ENCODE peak calls at places on chromosomes 6 and 20, in seven cellular contexts. E is sigmoid colon; B is neural progenitor cell; C is AG10803; O is fibroblast of the aortic adventitia; H is CD8-positive, alpha-beta T cell; K is astrocyte of the spinal cord. V is an unnamed sample.

GRCh38 chr20:58065508-58066361 is 162.7 kb downstream of the ANKRD60 start:
- DNase-seq in E (no peak), B (no peak), C (peak), O (peak), H (no peak), K (peak), V (no peak)

GRCh38 chr20:9332783-9333482 is 181.5 kb upstream of the LAMP5 start:
- DNase-seq in E (no peak), B (no peak), C (no peak), O (no peak), H (no peak), K (no peak), V (no peak)

GRCh38 chr6:132054525-132054924 is 103.4 kb upstream of the CCN2 start:
- DNase-seq in E (no peak), B (no peak), C (peak), O (peak), H (no peak), K (peak), V (peak)

GRCh38 chr6:50939931-50940330 is 121.3 kb downstream of the TFAP2B start:
- DNase-seq in E (no peak), B (no peak), C (no peak), O (no peak), H (no peak), K (no peak), V (no peak)

GRCh38 chr6:169990095-169991030 is 238.9 kb downstream of the ERMARD start:
- DNase-seq in E (peak), B (no peak), C (no peak), O (no peak), H (peak), K (no peak), V (no peak)

GRCh38 chr20:42179768-42180167 is 561.6 kb upstream of the CHD6 start:
- DNase-seq in E (no peak), B (peak), C (no peak), O (no peak), H (no peak), K (no peak), V (no peak)

GRCh38 chr6:54288476-54288875 is 19.8 kb upstream of the TINAG start:
- DNase-seq in E (no peak), B (no peak), C (no peak), O (no peak), H (no peak), K (no peak), V (peak)

GRCh38 chr20:50020283-50020682 is 37.5 kb downstream of the SNAI1 start:
- DNase-seq in E (no peak), B (no peak), C (no peak), O (no peak), H (no peak), K (no peak), V (no peak)

GRCh38 chr6:16334671-16335070 is 96.3 kb downstream of the GMPR start:
- DNase-seq in E (peak), B (no peak), C (peak), O (peak), H (no peak), K (peak), V (peak)

GRCh38 chr6:26232950-26233607 is 131.9 kb upstream of the BTN3A2 start:
- DNase-seq in E (no peak), B (peak), C (no peak), O (no peak), H (no peak), K (peak), V (peak)

GRCh38 chr6:118284736-118285360 is 263.2 kb upstream of the PLN start:
- DNase-seq in E (no peak), B (no peak), C (peak), O (peak), H (no peak), K (peak), V (peak)

GRCh38 chr6:20678831-20679352 is 144.6 kb downstream of the CDKAL1 start:
- DNase-seq in E (no peak), B (no peak), C (no peak), O (no peak), H (no peak), K (no peak), V (no peak)

GRCh38 chr6:33428219-33428890 is 8.5 kb downstream of the SYNGAP1 start:
- DNase-seq in E (no peak), B (peak), C (no peak), O (no peak), H (no peak), K (no peak), V (no peak)

GRCh38 chr6:30238178-30238795 is 25.1 kb upstream of the TRIM26 start:
- DNase-seq in E (no peak), B (peak), C (peak), O (peak), H (no peak), K (no peak), V (peak)

GRCh38 chr20:5996765-5997164 is 46.3 kb downstream of the MCM8 start:
- DNase-seq in E (no peak), B (peak), C (no peak), O (no peak), H (peak), K (no peak), V (no peak)

GRCh38 chr6:72824833-72825232 is 203.0 kb downstream of the KCNQ5 start:
- DNase-seq in E (no peak), B (no peak), C (no peak), O (no peak), H (no peak), K (no peak), V (no peak)
- H3K4me3 ChIP-seq in E (no peak), B (no peak), C (no peak), O (no peak), H (no peak), K (no peak), V (no peak)

DNA sequence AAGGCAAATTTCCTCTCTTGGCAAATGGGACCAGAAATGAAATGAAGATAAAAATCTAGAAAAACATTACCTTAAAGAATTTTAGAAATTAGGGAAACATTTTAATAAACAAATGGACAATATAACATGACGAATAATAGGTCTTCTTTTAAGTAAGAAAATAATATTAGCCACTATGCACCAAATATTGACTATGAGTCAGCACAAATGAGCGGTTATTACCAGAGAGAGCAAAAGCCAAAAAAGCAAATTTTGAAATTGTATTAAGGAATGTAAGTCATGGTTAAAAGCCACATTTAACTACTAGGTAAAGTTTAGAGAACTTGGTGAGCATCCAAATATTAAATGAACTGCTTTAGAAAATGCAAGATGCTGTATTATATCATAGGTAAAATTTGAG is 376.6 kb upstream of the JAG1 start:
- DNase-seq in E (no peak), B (no peak), C (no peak), O (no peak), H (no peak), K (no peak), V (no peak)
- TF ChIP-seq CTCF in E (no peak), B (no peak), C (no peak), O (no peak), H (no peak), K (no peak), V (no peak)

GRCh38 chr6:69584913-69585729 is 211.7 kb downstream of the LMBRD1 start:
- DNase-seq in E (no peak), B (peak), C (peak), O (no peak), H (no peak), K (no peak), V (peak)
- H3K4me3 ChIP-seq in E (no peak), B (no peak), C (no peak), O (no peak), H (no peak), K (no peak), V (no peak)

GRCh38 chr6:161373905-161374451 is 100.1 kb upstream of the AGPAT4 start:
- DNase-seq in E (peak), B (peak), C (peak), O (peak), H (peak), K (peak), V (peak)

GRCh38 chr6:161376367-161376766 is 102.5 kb upstream of the AGPAT4 start:
- DNase-seq in E (no peak), B (no peak), C (no peak), O (no peak), H (no peak), K (no peak), V (no peak)

GRCh38 chr6:161377116-161377515 is 103.3 kb upstream of the AGPAT4 start:
- DNase-seq in E (no peak), B (no peak), C (no peak), O (no peak), H (no peak), K (no peak), V (no peak)

GRCh38 chr6:161372422-161372793 is 98.5 kb upstream of the AGPAT4 start:
- DNase-seq in E (no peak), B (no peak), C (no peak), O (no peak), H (no peak), K (no peak), V (no peak)

GRCh38 chr6:161374971-161375873 is 101.4 kb upstream of the AGPAT4 start:
- DNase-seq in E (peak), B (peak), C (peak), O (peak), H (no peak), K (peak), V (no peak)
- TF ChIP-seq CTCF in E (no peak), B (peak), C (peak), O (no peak), H (no peak), K (peak), V (peak)

DNA sequence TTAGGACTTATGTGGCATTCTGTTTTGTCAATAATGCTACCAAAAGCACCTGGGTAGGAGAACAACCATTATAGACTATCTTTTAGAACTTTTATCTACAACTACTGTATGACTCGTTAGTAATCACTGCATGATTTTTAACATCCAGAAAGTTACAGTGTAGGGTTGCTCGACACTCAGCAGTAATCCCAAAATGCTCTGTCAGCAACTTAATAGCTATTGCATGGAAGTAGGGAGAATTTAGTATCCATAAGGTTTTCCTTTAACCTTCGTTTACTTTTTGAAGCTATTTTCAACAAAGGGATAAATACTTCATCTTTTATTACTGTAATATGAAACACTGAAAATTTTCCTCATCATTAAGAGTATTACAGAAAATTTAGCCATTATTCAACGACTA is 309.5 kb downstream of the RNGTT start:
- DNase-seq in E (no peak), B (no peak), C (no peak), O (no peak), H (no peak), K (no peak), V (no peak)
- H3K4me3 ChIP-seq in E (no peak), B (no peak), C (no peak), O (no peak), H (no peak), K (no peak), V (no peak)

GRCh38 chr6:53070808-53071207 is 5.6 kb downstream of the FBXO9 start:
- DNase-seq in E (no peak), B (no peak), C (no peak), O (no peak), H (no peak), K (no peak), V (peak)
- TF ChIP-seq CTCF in E (no peak), B (peak), C (no peak), O (peak), H (no peak), K (no peak), V (peak)